ENCODE peak calls at places on chromosomes 5 and 9, in eight cellular contexts. C is kidney glomerular epithelial cell; P is HuH-7; Q is amygdala; U is stimulated activated CD4-positive, alpha-beta T cell treated with anti-CD3 and anti-CD28 coated beads, Interleukin-2, amount 100 ng/mL, for 48 hours; T is GM12891; J is fibroblast of mammary gland; Z is LoVo. F is an unnamed sample.

GRCh38 chr5:27830551-27830950 is 792.2 kb upstream of the CDH9 start:
- DNase-seq in Q (no peak), J (peak; percentile 20), U (no peak), C (peak; percentile 82), Z (no peak), T (no peak), P (no peak), F (no peak)

GRCh38 chr9:99515874-99516656 is 294.0 kb downstream of the SEC61B start:
- DNase-seq in P (no peak), Q (no peak), T (no peak), U (no peak), J (no peak), C (no peak), Z (no peak), F (no peak)

GRCh38 chr5:91283899-91284298 is 99.2 kb downstream of the ARRDC3 start:
- DNase-seq in U (no peak), Z (peak; percentile 71), P (no peak), Q (no peak), T (no peak), J (peak; percentile 86), C (peak; percentile 44), F (peak; percentile 9)

GRCh38 chr5:168364151-168364661 is 72.8 kb downstream of the WWC1 start:
- DNase-seq in Z (no peak), P (no peak), J (peak; percentile 56), U (no peak), Q (no peak), C (peak; percentile 52), T (no peak), F (no peak)

GRCh38 chr5:873328-873727 is 19.3 kb downstream of the BRD9 start:
- DNase-seq in P (no peak), C (no peak), Q (no peak), T (peak; percentile 83), Z (no peak), J (no peak), U (no peak), F (no peak)

GRCh38 chr5:20833081-20833627 is 845.2 kb upstream of the CDH18 start:
- DNase-seq in Z (no peak), U (no peak), Q (peak; percentile 23), T (no peak), P (no peak), J (no peak), C (no peak), F (no peak)

GRCh38 chr9:135884328-135885035 is 22.9 kb downstream of the CAMSAP1 start:
- DNase-seq in T (no peak), P (peak; percentile 23), Q (no peak), Z (no peak), C (no peak), U (no peak), J (peak; percentile 45), F (no peak)

GRCh38 chr9:127979015-127979332 is 1.8 kb downstream of the EEIG1 start:
- DNase-seq in Z (no peak), P (no peak), C (no peak), U (no peak), J (no peak), Q (no peak), T (no peak), F (no peak)

GRCh38 chr9:91898451-91899433 is 51.3 kb downstream of the ROR2 start:
- DNase-seq in Q (no peak), Z (no peak), U (no peak), P (no peak), J (peak; percentile 71), T (no peak), C (no peak), F (no peak)

GRCh38 chr5:164651544-164651943 is 1146.1 kb downstream of the MAT2B start:
- DNase-seq in J (no peak), Z (no peak), U (no peak), C (no peak), Q (no peak), T (no peak), P (no peak), F (no peak)

GRCh38 chr5:5421149-5421960 is 1.1 kb upstream of the ICE1 start:
- DNase-seq in Q (no peak), C (no peak), Z (no peak), P (no peak), T (no peak), J (no peak), U (no peak), F (no peak)

GRCh38 chr9:72622186-72622585 is 100.8 kb downstream of the TMC1 start:
- DNase-seq in Z (no peak), J (no peak), P (no peak), U (no peak), T (no peak), Q (no peak), C (no peak), F (no peak)

GRCh38 chr9:130500340-130500771 is 55.6 kb downstream of the ASS1 start:
- DNase-seq in Z (no peak), P (peak; percentile 55), C (no peak), Q (no peak), T (no peak), U (no peak), J (no peak), F (no peak)

GRCh38 chr9:128718047-128718446 is 5.9 kb downstream of the ZDHHC12 start:
- DNase-seq in Q (no peak), T (no peak), J (no peak), Z (no peak), C (no peak), P (no peak), U (no peak), F (no peak)

GRCh38 chr9:134992755-134993124 is 75.0 kb upstream of the FCN1 start:
- DNase-seq in P (no peak), C (no peak), Z (no peak), J (peak; percentile 5), Q (no peak), T (no peak), U (no peak), F (no peak)

GRCh38 chr5:14487101-14487895 is 94.3 kb upstream of the OTULINL start:
- DNase-seq in C (no peak), J (no peak), Q (no peak), T (no peak), Z (no peak), U (no peak), P (no peak), F (no peak)

GRCh38 chr9:114050226-114050568 is 27.9 kb downstream of the AMBP start:
- DNase-seq in Z (no peak), P (no peak), U (no peak), Q (no peak), C (no peak), J (no peak), T (no peak), F (no peak)

GRCh38 chr5:22480305-22480704 is 372.8 kb downstream of the CDH12 start:
- DNase-seq in Z (no peak), U (no peak), P (no peak), J (no peak), Q (no peak), T (no peak), C (no peak), F (no peak)

GRCh38 chr5:132086277-132086794 is 12.7 kb downstream of the CSF2 start:
- DNase-seq in U (no peak), Q (no peak), C (peak; percentile 86), J (peak; percentile 98), T (no peak), P (no peak), Z (peak; percentile 37), F (no peak)

GRCh38 chr9:129962889-129963703 is 79.9 kb downstream of the FNBP1 start:
- DNase-seq in Q (peak; percentile 23), J (peak; percentile 55), C (peak; percentile 57), Z (peak; percentile 42), T (peak; percentile 39), U (peak; percentile 53), P (no peak), F (peak; percentile 42)

GRCh38 chr9:87618931-87619330 is 107.0 kb upstream of the CTSL start:
- DNase-seq in J (no peak), U (no peak), Q (no peak), T (no peak), P (no peak), Z (no peak), C (no peak), F (no peak)